ENCODE peak calls at places on chromosomes 16 and 17, in nine cellular contexts. One of them, this sample, is unnamed.
A peak's percentile ranks its signal among the peaks of the same experiment; 100 is the strongest.

GRCh38 chr17:63587770-63588169 is 12.9 kb upstream of the TACO1 start:
- DNase-seq in CD8-positive, alpha-beta T cell: no peak
- DNase-seq in MM.1S: no peak
- DNase-seq in coronary artery: no peak
- DNase-seq in right cardiac atrium: no peak
- DNase-seq in brain microvascular endothelial cell: no peak
- DNase-seq in tibial nerve: no peak
- DNase-seq in adrenal gland: no peak
- DNase-seq in transverse colon: no peak
- DNase-seq in this sample: no peak

GRCh38 chr17:49404371-49404770 is 10.3 kb downstream of the PHB1 start:
- DNase-seq in CD8-positive, alpha-beta T cell: peak; percentile 64
- DNase-seq in MM.1S: no peak
- DNase-seq in coronary artery: no peak
- DNase-seq in right cardiac atrium: no peak
- DNase-seq in brain microvascular endothelial cell: no peak
- DNase-seq in tibial nerve: no peak
- DNase-seq in adrenal gland: no peak
- DNase-seq in transverse colon: no peak
- DNase-seq in this sample: no peak

GRCh38 chr17:2723505-2723996 is 12.0 kb upstream of the CLUH start:
- DNase-seq in CD8-positive, alpha-beta T cell: no peak
- DNase-seq in MM.1S: no peak
- DNase-seq in coronary artery: no peak
- DNase-seq in right cardiac atrium: peak; percentile 48
- DNase-seq in brain microvascular endothelial cell: no peak
- DNase-seq in tibial nerve: no peak
- DNase-seq in adrenal gland: no peak
- DNase-seq in transverse colon: peak; percentile 64
- DNase-seq in this sample: no peak

GRCh38 chr16:11783319-11784047 is 13.6 kb downstream of the ZC3H7A start:
- DNase-seq in CD8-positive, alpha-beta T cell: no peak
- DNase-seq in MM.1S: peak; percentile 70
- DNase-seq in coronary artery: no peak
- DNase-seq in right cardiac atrium: no peak
- DNase-seq in brain microvascular endothelial cell: no peak
- DNase-seq in tibial nerve: no peak
- DNase-seq in adrenal gland: no peak
- DNase-seq in transverse colon: no peak
- DNase-seq in this sample: no peak

GRCh38 chr17:54435966-54436365 is 464.7 kb upstream of the TOM1L1 start:
- DNase-seq in CD8-positive, alpha-beta T cell: no peak
- DNase-seq in MM.1S: no peak
- DNase-seq in coronary artery: no peak
- DNase-seq in right cardiac atrium: peak; percentile 23
- DNase-seq in brain microvascular endothelial cell: no peak
- DNase-seq in tibial nerve: no peak
- DNase-seq in adrenal gland: no peak
- DNase-seq in transverse colon: no peak
- DNase-seq in this sample: peak; percentile 26

GRCh38 chr16:24836836-24837235 is 8.9 kb upstream of the SLC5A11 start:
- DNase-seq in CD8-positive, alpha-beta T cell: no peak
- DNase-seq in MM.1S: no peak
- DNase-seq in coronary artery: no peak
- DNase-seq in right cardiac atrium: no peak
- DNase-seq in brain microvascular endothelial cell: no peak
- DNase-seq in tibial nerve: no peak
- DNase-seq in adrenal gland: no peak
- DNase-seq in transverse colon: no peak
- DNase-seq in this sample: no peak

GRCh38 chr17:82636626-82637598 is 11.3 kb downstream of the WDR45B start:
- DNase-seq in CD8-positive, alpha-beta T cell: no peak
- DNase-seq in MM.1S: no peak
- DNase-seq in coronary artery: no peak
- DNase-seq in right cardiac atrium: no peak
- DNase-seq in brain microvascular endothelial cell: no peak
- DNase-seq in tibial nerve: no peak
- DNase-seq in adrenal gland: no peak
- DNase-seq in transverse colon: no peak
- DNase-seq in this sample: peak; percentile 16

GRCh38 chr17:45300060-45300751 is 16.6 kb downstream of the MAP3K14 start:
- DNase-seq in CD8-positive, alpha-beta T cell: no peak
- DNase-seq in MM.1S: no peak
- DNase-seq in coronary artery: no peak
- DNase-seq in right cardiac atrium: no peak
- DNase-seq in brain microvascular endothelial cell: no peak
- DNase-seq in tibial nerve: no peak
- DNase-seq in adrenal gland: no peak
- DNase-seq in transverse colon: no peak
- DNase-seq in this sample: peak; percentile 35

DNA sequence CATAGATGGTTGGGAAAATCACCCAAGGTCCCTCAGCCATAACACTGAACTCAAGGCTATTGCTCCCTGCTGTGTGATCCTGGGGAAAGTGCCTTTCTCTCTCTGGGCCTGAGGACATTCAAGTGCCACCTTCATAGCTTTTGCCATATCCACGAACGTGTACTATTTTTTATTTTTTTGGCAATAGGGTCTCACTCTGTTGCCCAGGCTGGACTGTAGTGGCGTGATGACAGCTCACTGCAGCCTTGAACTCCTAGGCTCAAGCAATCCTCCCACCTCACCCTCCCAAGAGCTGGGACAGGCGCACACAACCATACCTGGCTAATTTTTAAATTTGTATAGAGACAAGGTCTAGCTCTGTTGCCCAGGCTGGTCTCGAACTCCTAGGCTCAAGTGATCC is 10.6 kb downstream of the PLLP start:
- DNase-seq in CD8-positive, alpha-beta T cell: no peak
- DNase-seq in MM.1S: no peak
- DNase-seq in coronary artery: no peak
- DNase-seq in right cardiac atrium: no peak
- DNase-seq in brain microvascular endothelial cell: no peak
- DNase-seq in tibial nerve: no peak
- DNase-seq in adrenal gland: no peak
- DNase-seq in transverse colon: no peak
- DNase-seq in this sample: no peak
- H3K27ac ChIP-seq in CD8-positive, alpha-beta T cell: no peak overlapping the region
- H3K27ac ChIP-seq in MM.1S: no peak overlapping the region
- H3K27ac ChIP-seq in coronary artery: no peak overlapping the region
- H3K27ac ChIP-seq in right cardiac atrium: no peak overlapping the region
- H3K27ac ChIP-seq in brain microvascular endothelial cell: no peak overlapping the region
- H3K27ac ChIP-seq in tibial nerve: peak overlapping the region; percentile 89
- H3K27ac ChIP-seq in adrenal gland: no peak overlapping the region
- H3K27ac ChIP-seq in transverse colon: no peak overlapping the region
- H3K27ac ChIP-seq in this sample: no peak overlapping the region

GRCh38 chr16:89657442-89658220 is at the start of the genes CHMP1A and SPATA33:
- DNase-seq in CD8-positive, alpha-beta T cell: peak; percentile 97
- DNase-seq in MM.1S: peak; percentile 63
- DNase-seq in coronary artery: peak; percentile 93
- DNase-seq in right cardiac atrium: peak; percentile 97
- DNase-seq in brain microvascular endothelial cell: peak; percentile 72
- DNase-seq in tibial nerve: peak; percentile 74
- DNase-seq in adrenal gland: peak; percentile 89
- DNase-seq in transverse colon: peak; percentile 92
- DNase-seq in this sample: peak; percentile 96

GRCh38 chr16:89660146-89660545 is 2.5 kb downstream of the SPATA33 start:
- DNase-seq in CD8-positive, alpha-beta T cell: no peak
- DNase-seq in MM.1S: no peak
- DNase-seq in coronary artery: no peak
- DNase-seq in right cardiac atrium: no peak
- DNase-seq in brain microvascular endothelial cell: no peak
- DNase-seq in tibial nerve: no peak
- DNase-seq in adrenal gland: no peak
- DNase-seq in transverse colon: no peak
- DNase-seq in this sample: no peak

GRCh38 chr16:89656435-89657121 is 930 bp downstream of the CHMP1A start:
- DNase-seq in CD8-positive, alpha-beta T cell: no peak
- DNase-seq in MM.1S: no peak
- DNase-seq in coronary artery: no peak
- DNase-seq in right cardiac atrium: no peak
- DNase-seq in brain microvascular endothelial cell: no peak
- DNase-seq in tibial nerve: no peak
- DNase-seq in adrenal gland: no peak
- DNase-seq in transverse colon: no peak
- DNase-seq in this sample: peak; percentile 83

GRCh38 chr16:89661215-89661614 is 3.6 kb downstream of the SPATA33 start:
- DNase-seq in CD8-positive, alpha-beta T cell: no peak
- DNase-seq in MM.1S: no peak
- DNase-seq in coronary artery: no peak
- DNase-seq in right cardiac atrium: no peak
- DNase-seq in brain microvascular endothelial cell: no peak
- DNase-seq in tibial nerve: no peak
- DNase-seq in adrenal gland: no peak
- DNase-seq in transverse colon: no peak
- DNase-seq in this sample: no peak

DNA sequence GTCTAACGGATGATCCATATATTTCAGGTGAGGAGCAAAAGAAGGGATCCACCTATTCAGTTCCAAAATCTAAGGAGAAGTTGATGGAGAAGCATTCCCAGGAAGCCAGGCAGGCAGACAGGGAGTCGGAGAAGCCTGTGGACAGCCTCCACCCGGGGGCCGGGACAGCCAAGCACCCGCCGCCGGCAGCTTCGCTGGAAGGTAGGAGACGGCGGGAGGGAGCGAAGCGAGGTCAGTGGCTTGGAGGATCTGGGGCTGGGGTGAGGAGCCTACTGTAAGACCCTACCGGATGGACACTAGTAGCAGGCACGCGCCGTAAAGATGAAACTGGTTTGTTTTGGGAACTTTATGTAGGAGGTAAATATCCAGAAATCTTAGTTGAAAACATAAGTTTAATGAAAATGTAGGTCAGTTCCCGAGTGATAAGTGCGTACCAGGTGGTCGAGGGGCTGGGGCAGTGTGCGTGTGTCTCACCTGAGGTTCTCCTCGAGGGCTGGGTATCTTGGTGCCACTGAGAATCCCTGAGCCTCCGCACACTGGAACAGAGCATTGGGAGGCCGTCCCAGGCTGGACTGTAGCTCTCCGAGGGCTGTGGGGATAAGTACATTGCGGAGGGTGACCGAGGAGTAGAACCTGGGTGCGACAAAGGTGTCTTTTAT is 714 bp downstream of the SPATA33 start:
- DNase-seq in CD8-positive, alpha-beta T cell: no peak
- DNase-seq in MM.1S: no peak
- DNase-seq in coronary artery: no peak
- DNase-seq in right cardiac atrium: no peak
- DNase-seq in brain microvascular endothelial cell: no peak
- DNase-seq in tibial nerve: no peak
- DNase-seq in adrenal gland: no peak
- DNase-seq in transverse colon: no peak
- DNase-seq in this sample: peak; percentile 77
- H3K27ac ChIP-seq in CD8-positive, alpha-beta T cell: peak overlapping the region; percentile 85
- H3K27ac ChIP-seq in MM.1S: no peak overlapping the region
- H3K27ac ChIP-seq in coronary artery: peak overlapping the region; percentile 86
- H3K27ac ChIP-seq in right cardiac atrium: peak overlapping the region; percentile 2
- H3K27ac ChIP-seq in brain microvascular endothelial cell: peak overlapping the region; percentile 72
- H3K27ac ChIP-seq in tibial nerve: peak overlapping the region; percentile 92
- H3K27ac ChIP-seq in adrenal gland: peak overlapping the region; percentile 88
- H3K27ac ChIP-seq in transverse colon: peak overlapping the region; percentile 88
- H3K27ac ChIP-seq in this sample: no peak overlapping the region

GRCh38 chr17:7266784-7267183 is 4.5 kb upstream of the CLDN7 start:
- DNase-seq in CD8-positive, alpha-beta T cell: no peak
- DNase-seq in MM.1S: no peak
- DNase-seq in coronary artery: no peak
- DNase-seq in right cardiac atrium: no peak
- DNase-seq in brain microvascular endothelial cell: no peak
- DNase-seq in tibial nerve: no peak
- DNase-seq in adrenal gland: no peak
- DNase-seq in transverse colon: no peak
- DNase-seq in this sample: no peak
- H3K27ac ChIP-seq in CD8-positive, alpha-beta T cell: no peak overlapping the region
- H3K27ac ChIP-seq in MM.1S: no peak overlapping the region
- H3K27ac ChIP-seq in coronary artery: no peak overlapping the region
- H3K27ac ChIP-seq in right cardiac atrium: no peak overlapping the region
- H3K27ac ChIP-seq in brain microvascular endothelial cell: no peak overlapping the region
- H3K27ac ChIP-seq in tibial nerve: no peak overlapping the region
- H3K27ac ChIP-seq in adrenal gland: no peak overlapping the region
- H3K27ac ChIP-seq in transverse colon: peak overlapping the region; percentile 81
- H3K27ac ChIP-seq in this sample: no peak overlapping the region

DNA sequence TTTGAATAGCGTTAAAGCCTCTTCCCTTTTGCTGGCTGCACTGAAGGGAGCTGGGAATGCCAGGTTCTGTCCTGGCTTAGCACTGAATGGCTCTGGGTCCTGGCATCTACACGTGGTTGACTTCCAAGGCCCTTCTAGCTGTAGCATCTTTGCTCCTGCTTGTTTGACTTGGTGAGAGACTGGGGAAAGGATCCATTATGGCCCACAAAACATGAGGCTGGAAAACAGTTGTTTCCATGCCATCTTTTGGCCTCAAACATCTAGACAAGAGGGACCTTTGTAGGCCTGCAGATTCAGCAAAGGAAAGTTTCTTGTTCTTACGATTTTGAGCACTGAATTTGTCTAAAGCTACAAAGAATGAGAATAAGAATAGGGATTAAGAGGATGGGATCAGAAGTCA is 32.5 kb downstream of the EPN2 start:
- DNase-seq in CD8-positive, alpha-beta T cell: no peak
- DNase-seq in MM.1S: no peak
- DNase-seq in coronary artery: no peak
- DNase-seq in right cardiac atrium: no peak
- DNase-seq in brain microvascular endothelial cell: no peak
- DNase-seq in tibial nerve: no peak
- DNase-seq in adrenal gland: no peak
- DNase-seq in transverse colon: no peak
- DNase-seq in this sample: no peak
- H3K27ac ChIP-seq in CD8-positive, alpha-beta T cell: no peak overlapping the region
- H3K27ac ChIP-seq in MM.1S: no peak overlapping the region
- H3K27ac ChIP-seq in coronary artery: peak overlapping the region; percentile 77
- H3K27ac ChIP-seq in right cardiac atrium: peak overlapping the region; percentile 66
- H3K27ac ChIP-seq in brain microvascular endothelial cell: no peak overlapping the region
- H3K27ac ChIP-seq in tibial nerve: peak overlapping the region; percentile 62
- H3K27ac ChIP-seq in adrenal gland: no peak overlapping the region
- H3K27ac ChIP-seq in transverse colon: peak overlapping the region; percentile 39
- H3K27ac ChIP-seq in this sample: peak overlapping the region; percentile 39

GRCh38 chr16:683396-684066 is 603 bp downstream of the JMJD8 start:
- DNase-seq in CD8-positive, alpha-beta T cell: no peak
- DNase-seq in MM.1S: no peak
- DNase-seq in coronary artery: no peak
- DNase-seq in right cardiac atrium: no peak
- DNase-seq in brain microvascular endothelial cell: no peak
- DNase-seq in tibial nerve: no peak
- DNase-seq in adrenal gland: no peak
- DNase-seq in transverse colon: no peak
- DNase-seq in this sample: no peak
- H3K27ac ChIP-seq in CD8-positive, alpha-beta T cell: no peak overlapping the region
- H3K27ac ChIP-seq in MM.1S: no peak overlapping the region
- H3K27ac ChIP-seq in coronary artery: peak overlapping the region; percentile 90
- H3K27ac ChIP-seq in right cardiac atrium: no peak overlapping the region
- H3K27ac ChIP-seq in brain microvascular endothelial cell: peak overlapping the region; percentile 24
- H3K27ac ChIP-seq in tibial nerve: peak overlapping the region; percentile 76
- H3K27ac ChIP-seq in adrenal gland: peak overlapping the region; percentile 90
- H3K27ac ChIP-seq in transverse colon: peak overlapping the region; percentile 78
- H3K27ac ChIP-seq in this sample: no peak overlapping the region

DNA sequence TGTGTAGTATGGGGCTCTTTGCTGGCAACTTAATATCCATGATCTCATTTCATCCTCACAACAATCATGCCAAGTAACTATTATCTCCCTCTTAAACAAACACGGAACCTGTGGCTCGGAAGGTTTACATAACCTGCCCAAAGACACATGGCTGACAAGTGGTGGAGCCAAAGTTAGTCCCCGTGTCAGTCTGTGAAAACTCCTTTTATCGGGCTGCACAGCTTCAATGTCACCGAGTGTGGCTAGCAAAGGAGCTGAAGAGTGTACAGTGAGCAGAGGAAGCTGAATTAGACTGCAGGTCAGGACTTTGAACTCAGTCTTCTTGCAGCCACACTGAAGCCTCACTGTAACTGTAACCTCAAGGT is 80.3 kb downstream of the PARN start:
- DNase-seq in CD8-positive, alpha-beta T cell: no peak
- DNase-seq in MM.1S: no peak
- DNase-seq in coronary artery: no peak
- DNase-seq in right cardiac atrium: no peak
- DNase-seq in brain microvascular endothelial cell: no peak
- DNase-seq in tibial nerve: no peak
- DNase-seq in adrenal gland: no peak
- DNase-seq in transverse colon: no peak
- DNase-seq in this sample: no peak
- H3K27ac ChIP-seq in CD8-positive, alpha-beta T cell: no peak overlapping the region
- H3K27ac ChIP-seq in MM.1S: no peak overlapping the region
- H3K27ac ChIP-seq in coronary artery: no peak overlapping the region
- H3K27ac ChIP-seq in right cardiac atrium: no peak overlapping the region
- H3K27ac ChIP-seq in brain microvascular endothelial cell: no peak overlapping the region
- H3K27ac ChIP-seq in tibial nerve: no peak overlapping the region
- H3K27ac ChIP-seq in adrenal gland: no peak overlapping the region
- H3K27ac ChIP-seq in transverse colon: no peak overlapping the region
- H3K27ac ChIP-seq in this sample: no peak overlapping the region

This sample was measured in kidney.